ENCODE peak calls at places on chromosome 20, in eight cellular contexts. One of them, this sample, is unnamed.
A peak's percentile ranks its signal among the peaks of the same experiment; 100 is the strongest.

GRCh38 chr20:58349586-58349985 is 39.4 kb upstream of the VAPB start:
- DNase-seq in CD4-positive, alpha-beta T cell: no peak
- DNase-seq in GM10248: no peak
- DNase-seq in HFF-Myc: peak; percentile 51
- DNase-seq in CD14-positive monocyte: no peak
- DNase-seq in H9: no peak
- DNase-seq in heart left ventricle: no peak
- DNase-seq in BE2C: no peak
- DNase-seq in this sample: no peak

GRCh38 chr20:46801003-46801702 is 91.7 kb downstream of the SLC2A10 start:
- DNase-seq in CD4-positive, alpha-beta T cell: no peak
- DNase-seq in GM10248: no peak
- DNase-seq in HFF-Myc: no peak
- DNase-seq in CD14-positive monocyte: no peak
- DNase-seq in H9: no peak
- DNase-seq in heart left ventricle: no peak
- DNase-seq in BE2C: no peak
- DNase-seq in this sample: no peak

GRCh38 chr20:61588356-61589054 is 336.4 kb downstream of the CDH4 start:
- DNase-seq in CD4-positive, alpha-beta T cell: no peak
- DNase-seq in GM10248: no peak
- DNase-seq in HFF-Myc: peak; percentile 20
- DNase-seq in CD14-positive monocyte: no peak
- DNase-seq in H9: no peak
- DNase-seq in heart left ventricle: no peak
- DNase-seq in BE2C: no peak
- DNase-seq in this sample: no peak

GRCh38 chr20:19783966-19784401 is 25.9 kb downstream of the RIN2 start:
- DNase-seq in CD4-positive, alpha-beta T cell: no peak
- DNase-seq in GM10248: no peak
- DNase-seq in HFF-Myc: peak; percentile 16
- DNase-seq in CD14-positive monocyte: no peak
- DNase-seq in H9: no peak
- DNase-seq in heart left ventricle: peak; percentile 42
- DNase-seq in BE2C: peak; percentile 27
- DNase-seq in this sample: no peak

GRCh38 chr20:31517373-31517772 is 3.1 kb downstream of the HM13 start:
- DNase-seq in CD4-positive, alpha-beta T cell: no peak
- DNase-seq in GM10248: no peak
- DNase-seq in HFF-Myc: peak; percentile 32
- DNase-seq in CD14-positive monocyte: no peak
- DNase-seq in H9: peak; percentile 84
- DNase-seq in heart left ventricle: no peak
- DNase-seq in BE2C: peak; percentile 56
- DNase-seq in this sample: peak; percentile 80

GRCh38 chr20:33645421-33645820 is 16.7 kb upstream of the C20orf144 start:
- DNase-seq in CD4-positive, alpha-beta T cell: no peak
- DNase-seq in GM10248: no peak
- DNase-seq in HFF-Myc: no peak
- DNase-seq in CD14-positive monocyte: no peak
- DNase-seq in H9: no peak
- DNase-seq in heart left ventricle: no peak
- DNase-seq in BE2C: no peak
- DNase-seq in this sample: no peak

GRCh38 chr20:1330075-1330830 is 1.3 kb upstream of the SDCBP2 start:
- DNase-seq in CD4-positive, alpha-beta T cell: no peak
- DNase-seq in GM10248: no peak
- DNase-seq in HFF-Myc: no peak
- DNase-seq in CD14-positive monocyte: no peak
- DNase-seq in H9: no peak
- DNase-seq in heart left ventricle: peak; percentile 78
- DNase-seq in BE2C: no peak
- DNase-seq in this sample: no peak

GRCh38 chr20:10522328-10522727 is 87.2 kb downstream of the SLX4IP start:
- DNase-seq in CD4-positive, alpha-beta T cell: no peak
- DNase-seq in GM10248: no peak
- DNase-seq in HFF-Myc: no peak
- DNase-seq in CD14-positive monocyte: no peak
- DNase-seq in H9: no peak
- DNase-seq in heart left ventricle: no peak
- DNase-seq in BE2C: no peak
- DNase-seq in this sample: no peak

GRCh38 chr20:43988867-43989266 is 74.2 kb downstream of the TOX2 start:
- DNase-seq in CD4-positive, alpha-beta T cell: no peak
- DNase-seq in GM10248: no peak
- DNase-seq in HFF-Myc: no peak
- DNase-seq in CD14-positive monocyte: no peak
- DNase-seq in H9: no peak
- DNase-seq in heart left ventricle: no peak
- DNase-seq in BE2C: no peak
- DNase-seq in this sample: no peak

GRCh38 chr20:61759286-61760065 is 306.2 kb downstream of the TAF4 start:
- DNase-seq in CD4-positive, alpha-beta T cell: no peak
- DNase-seq in GM10248: no peak
- DNase-seq in HFF-Myc: no peak
- DNase-seq in CD14-positive monocyte: no peak
- DNase-seq in H9: no peak
- DNase-seq in heart left ventricle: no peak
- DNase-seq in BE2C: no peak
- DNase-seq in this sample: no peak

GRCh38 chr20:24770628-24771556 is 178.2 kb upstream of the CST7 start:
- DNase-seq in CD4-positive, alpha-beta T cell: no peak
- DNase-seq in GM10248: no peak
- DNase-seq in HFF-Myc: no peak
- DNase-seq in CD14-positive monocyte: peak; percentile 13
- DNase-seq in H9: peak; percentile 12
- DNase-seq in heart left ventricle: no peak
- DNase-seq in BE2C: no peak
- DNase-seq in this sample: no peak

GRCh38 chr20:46199198-46199597 is 81.1 kb downstream of the CD40 start:
- DNase-seq in CD4-positive, alpha-beta T cell: no peak
- DNase-seq in GM10248: no peak
- DNase-seq in HFF-Myc: no peak
- DNase-seq in CD14-positive monocyte: peak; percentile 60
- DNase-seq in H9: peak; percentile 92
- DNase-seq in heart left ventricle: no peak
- DNase-seq in BE2C: no peak
- DNase-seq in this sample: peak; percentile 54

GRCh38 chr20:60206259-60206658 is 248.0 kb downstream of the CDH26 start:
- DNase-seq in CD4-positive, alpha-beta T cell: no peak
- DNase-seq in GM10248: peak; percentile 39
- DNase-seq in HFF-Myc: no peak
- DNase-seq in CD14-positive monocyte: no peak
- DNase-seq in H9: peak; percentile 76
- DNase-seq in heart left ventricle: no peak
- DNase-seq in BE2C: no peak
- DNase-seq in this sample: peak; percentile 47

DNA sequence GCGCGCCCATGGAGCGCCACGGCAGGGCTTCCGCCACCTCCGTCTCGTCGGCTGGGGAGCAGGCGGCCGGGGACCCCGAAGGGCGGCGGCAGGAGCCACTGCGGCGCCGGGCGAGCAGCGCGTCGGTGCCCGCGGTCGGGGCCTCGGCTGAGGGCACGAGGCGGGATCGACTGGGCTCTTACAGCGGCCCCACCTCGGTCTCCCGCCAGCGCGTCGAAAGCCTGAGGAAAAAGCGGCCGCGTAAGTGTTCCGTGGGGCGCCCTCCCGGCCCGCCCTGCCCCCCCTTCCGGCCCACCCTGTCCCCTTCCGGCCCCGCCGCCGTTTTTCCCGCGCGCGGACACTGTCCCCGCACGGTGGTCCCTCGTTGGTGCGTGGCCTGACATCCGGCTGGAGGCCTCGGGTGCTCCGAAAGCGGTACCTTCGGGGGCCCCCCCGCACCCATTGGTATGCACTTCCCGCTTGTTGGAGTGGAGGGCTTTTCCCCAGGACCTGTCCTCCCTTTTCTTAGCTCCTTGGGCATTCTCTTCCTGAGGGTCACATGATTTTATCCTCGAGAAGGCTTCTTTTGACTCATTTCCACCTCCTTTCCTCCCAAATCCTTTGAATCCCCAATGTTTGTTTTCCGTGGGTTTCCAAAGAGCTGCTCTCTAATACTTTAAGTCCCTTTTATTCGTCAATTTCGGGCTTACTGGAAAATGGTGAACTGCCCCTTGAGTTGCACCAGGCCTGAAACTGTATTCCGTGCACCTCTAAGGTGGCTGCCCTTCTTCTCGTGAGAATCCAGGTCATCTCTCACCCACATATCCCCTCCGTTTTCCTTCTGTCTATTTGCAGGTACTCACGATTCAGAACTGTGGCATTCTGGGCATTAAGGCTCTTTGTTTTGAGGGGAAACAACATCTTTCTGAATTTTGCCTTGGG is 562 bp downstream of the PANK2 start:
- DNase-seq in CD4-positive, alpha-beta T cell: peak; percentile 29
- DNase-seq in GM10248: peak; percentile 54
- DNase-seq in HFF-Myc: no peak
- DNase-seq in CD14-positive monocyte: no peak
- DNase-seq in H9: no peak
- DNase-seq in heart left ventricle: peak; percentile 46
- DNase-seq in BE2C: peak; percentile 59
- DNase-seq in this sample: peak; percentile 49
- TF ChIP-seq CTCF in CD4-positive, alpha-beta T cell: no peak
- TF ChIP-seq CTCF in GM10248: no peak
- TF ChIP-seq CTCF in HFF-Myc: no peak
- TF ChIP-seq CTCF in CD14-positive monocyte: peak; percentile 28
- TF ChIP-seq CTCF in H9: peak; percentile 5
- TF ChIP-seq CTCF in heart left ventricle: no peak
- TF ChIP-seq CTCF in BE2C: no peak
- TF ChIP-seq CTCF in this sample: no peak

DNA sequence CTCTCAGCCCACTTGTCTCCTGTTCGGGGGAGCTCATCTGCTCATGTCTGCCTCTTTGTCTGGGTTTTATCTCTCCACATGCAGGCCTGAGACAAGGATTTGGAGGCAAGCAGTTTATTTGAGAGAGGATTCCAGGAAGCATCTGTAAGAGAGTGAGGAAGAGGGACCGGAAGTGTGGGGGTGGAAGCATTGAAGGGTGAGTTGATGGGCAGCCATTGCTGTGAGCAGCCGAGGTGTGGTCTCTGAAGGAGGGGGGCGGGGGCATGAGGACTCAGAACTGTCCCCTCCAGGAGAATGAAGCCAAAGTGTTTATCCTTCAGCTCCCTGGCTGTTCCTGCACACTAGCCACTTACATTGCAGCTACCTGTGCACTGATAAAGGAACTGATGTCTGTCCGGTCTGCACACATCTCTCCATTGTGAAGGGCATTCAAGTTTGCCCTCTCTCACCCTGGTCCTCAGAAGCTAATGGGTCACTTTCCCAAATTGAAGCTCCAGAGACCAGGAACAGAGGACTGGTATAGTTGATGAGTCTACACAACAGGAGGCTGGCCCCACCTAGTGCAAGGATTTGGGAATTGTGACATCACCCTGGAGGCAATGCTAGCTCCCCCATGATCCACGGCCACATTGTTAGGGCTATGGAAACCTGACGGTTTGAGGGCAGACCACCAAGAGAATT is 100.5 kb upstream of the FOXA2 start:
- DNase-seq in CD4-positive, alpha-beta T cell: no peak
- DNase-seq in GM10248: no peak
- DNase-seq in HFF-Myc: no peak
- DNase-seq in CD14-positive monocyte: no peak
- DNase-seq in H9: no peak
- DNase-seq in heart left ventricle: no peak
- DNase-seq in BE2C: no peak
- DNase-seq in this sample: no peak
- TF ChIP-seq CTCF in CD4-positive, alpha-beta T cell: no peak
- TF ChIP-seq CTCF in GM10248: no peak
- TF ChIP-seq CTCF in HFF-Myc: no peak
- TF ChIP-seq CTCF in CD14-positive monocyte: no peak
- TF ChIP-seq CTCF in H9: peak; percentile 30
- TF ChIP-seq CTCF in heart left ventricle: no peak
- TF ChIP-seq CTCF in BE2C: no peak
- TF ChIP-seq CTCF in this sample: no peak

DNA sequence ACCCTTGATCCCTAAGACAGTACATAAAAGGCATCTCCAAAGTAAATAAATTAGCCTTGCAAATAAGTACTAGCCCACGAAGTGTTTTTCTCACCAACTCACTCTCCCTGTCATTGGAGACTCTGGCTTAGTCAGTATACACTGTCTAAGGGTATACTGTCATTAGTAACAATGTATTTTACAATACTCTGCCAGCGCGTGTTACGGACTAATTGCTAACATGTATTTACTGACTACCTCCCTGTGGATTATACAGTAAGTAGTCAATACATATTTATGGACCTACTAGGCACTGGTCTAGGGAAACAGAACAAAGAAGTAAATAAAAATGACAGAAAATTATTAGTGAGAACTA is 72.0 kb downstream of the NFATC2 start:
- DNase-seq in CD4-positive, alpha-beta T cell: no peak
- DNase-seq in GM10248: no peak
- DNase-seq in HFF-Myc: no peak
- DNase-seq in CD14-positive monocyte: no peak
- DNase-seq in H9: no peak
- DNase-seq in heart left ventricle: no peak
- DNase-seq in BE2C: no peak
- DNase-seq in this sample: no peak
- TF ChIP-seq CTCF in CD4-positive, alpha-beta T cell: no peak
- TF ChIP-seq CTCF in GM10248: no peak
- TF ChIP-seq CTCF in HFF-Myc: no peak
- TF ChIP-seq CTCF in CD14-positive monocyte: no peak
- TF ChIP-seq CTCF in H9: no peak
- TF ChIP-seq CTCF in heart left ventricle: no peak
- TF ChIP-seq CTCF in BE2C: no peak
- TF ChIP-seq CTCF in this sample: no peak

GRCh38 chr20:39080326-39080725 is 118.2 kb downstream of the DHX35 start:
- DNase-seq in CD4-positive, alpha-beta T cell: no peak
- DNase-seq in GM10248: no peak
- DNase-seq in HFF-Myc: no peak
- DNase-seq in CD14-positive monocyte: no peak
- DNase-seq in H9: no peak
- DNase-seq in heart left ventricle: no peak
- DNase-seq in BE2C: no peak
- DNase-seq in this sample: no peak
- TF ChIP-seq CTCF in CD4-positive, alpha-beta T cell: no peak
- TF ChIP-seq CTCF in GM10248: no peak
- TF ChIP-seq CTCF in HFF-Myc: no peak
- TF ChIP-seq CTCF in CD14-positive monocyte: no peak
- TF ChIP-seq CTCF in H9: no peak
- TF ChIP-seq CTCF in heart left ventricle: no peak
- TF ChIP-seq CTCF in BE2C: no peak
- TF ChIP-seq CTCF in this sample: no peak

DNA sequence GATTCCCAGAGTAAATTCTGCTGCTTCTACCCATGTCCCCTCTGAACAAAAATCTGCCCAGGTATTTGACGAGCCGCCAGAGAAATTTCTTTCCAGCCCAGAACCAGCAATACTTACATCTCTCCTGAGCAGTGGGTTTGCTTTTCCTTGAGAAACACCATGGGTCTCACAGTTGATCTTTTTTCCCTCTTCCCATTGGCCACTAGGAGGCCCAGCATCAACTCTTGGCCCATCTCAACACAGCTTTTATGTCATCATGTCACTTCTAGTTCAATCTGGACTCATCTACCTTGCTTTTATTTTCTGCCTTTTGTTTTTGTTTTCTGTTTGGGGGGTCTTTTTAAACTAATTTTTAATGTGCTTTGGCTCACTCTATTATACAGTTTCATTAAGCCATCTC is 18.8 kb downstream of the MAFB start:
- DNase-seq in CD4-positive, alpha-beta T cell: no peak
- DNase-seq in GM10248: no peak
- DNase-seq in HFF-Myc: no peak
- DNase-seq in CD14-positive monocyte: peak; percentile 26
- DNase-seq in H9: no peak
- DNase-seq in heart left ventricle: no peak
- DNase-seq in BE2C: no peak
- DNase-seq in this sample: no peak
- TF ChIP-seq CTCF in CD4-positive, alpha-beta T cell: no peak
- TF ChIP-seq CTCF in GM10248: no peak
- TF ChIP-seq CTCF in HFF-Myc: peak; percentile 14
- TF ChIP-seq CTCF in CD14-positive monocyte: peak; percentile 12
- TF ChIP-seq CTCF in H9: peak; percentile 30
- TF ChIP-seq CTCF in heart left ventricle: no peak
- TF ChIP-seq CTCF in BE2C: no peak
- TF ChIP-seq CTCF in this sample: no peak